ENCODE peak calls at places on chromosomes 13 and 19, in five cellular contexts. V is IMR-90, T is SK-N-SH, Z is GM12878, R is HepG2. Q is an unnamed sample.

GRCh38 chr13:66612983-66613382 is 617.2 kb downstream of the PCDH9 start:
- DNase-seq in V (no peak), T (no peak), Z (no peak), R (no peak), Q (no peak)

GRCh38 chr13:106299616-106300015 is 235.8 kb downstream of the EFNB2 start:
- DNase-seq in V (no peak), T (no peak), Z (no peak), R (no peak), Q (no peak)

GRCh38 chr19:52336117-52336811 is at the start of gene ZNF610:
- DNase-seq in V (peak; percentile 88), T (peak; percentile 93), Z (peak; percentile 34), R (peak; percentile 59), Q (no peak)

GRCh38 chr13:94988654-94989053 is 276.3 kb upstream of the SOX21 start:
- DNase-seq in V (no peak), T (no peak), Z (no peak), R (peak; percentile 7), Q (no peak)

GRCh38 chr13:30194906-30195305 is 112.4 kb downstream of the KATNAL1 start:
- DNase-seq in V (no peak), T (no peak), Z (no peak), R (no peak), Q (no peak)

GRCh38 chr19:17762505-17763229 is 11.4 kb downstream of the FCHO1 start:
- DNase-seq in V (peak; percentile 62), T (peak; percentile 87), Z (no peak), R (peak; percentile 59), Q (peak; percentile 90)

GRCh38 chr19:49809155-49809986 is 3.7 kb downstream of the FUZ start:
- DNase-seq in V (no peak), T (peak; percentile 79), Z (no peak), R (peak; percentile 35), Q (no peak)

GRCh38 chr19:50300814-50301606 is 28.2 kb downstream of the KCNC3 start:
- DNase-seq in V (peak; percentile 79), T (no peak), Z (no peak), R (peak; percentile 48), Q (no peak)

GRCh38 chr19:16018801-16019551 is 57.3 kb upstream of the TPM4 start:
- DNase-seq in V (no peak), T (peak; percentile 12), Z (no peak), R (no peak), Q (no peak)

GRCh38 chr13:33312150-33312908 is 26.8 kb upstream of the STARD13 start:
- DNase-seq in V (peak; percentile 37), T (no peak), Z (no peak), R (peak; percentile 14), Q (no peak)

GRCh38 chr13:113916330-113916815 is 52.5 kb upstream of the GAS6 start:
- DNase-seq in V (peak; percentile 60), T (no peak), Z (no peak), R (no peak), Q (no peak)

GRCh38 chr13:112735791-112736190 is 46.0 kb downstream of the ATP11A start:
- DNase-seq in V (no peak), T (no peak), Z (no peak), R (no peak), Q (no peak)

GRCh38 chr19:52700673-52701072 is 34.2 kb downstream of the ZNF611 start:
- DNase-seq in V (no peak), T (no peak), Z (no peak), R (peak; percentile 34), Q (no peak)

GRCh38 chr13:50609016-50609415 is 234.5 kb downstream of the DLEU7 start:
- DNase-seq in V (no peak), T (no peak), Z (no peak), R (no peak), Q (no peak)

GRCh38 chr13:74250738-74251190 is 116.6 kb upstream of the KLF12 start:
- DNase-seq in V (peak; percentile 75), T (peak; percentile 45), Z (no peak), R (no peak), Q (no peak)

GRCh38 chr13:112179421-112179820 is 112.5 kb downstream of the SOX1 start:
- DNase-seq in V (no peak), T (no peak), Z (no peak), R (no peak), Q (no peak)

GRCh38 chr19:8336072-8336569 is 6.9 kb downstream of the KANK3 start:
- DNase-seq in V (no peak), T (no peak), Z (no peak), R (no peak), Q (no peak)

GRCh38 chr13:26538363-26539317 is 18.8 kb upstream of the WASF3 start:
- DNase-seq in V (no peak), T (no peak), Z (no peak), R (no peak), Q (no peak)

GRCh38 chr19:35151273-35152065 is 3.1 kb upstream of the FXYD5 start:
- DNase-seq in V (no peak), T (no peak), Z (no peak), R (no peak), Q (no peak)

GRCh38 chr19:15449620-15450527 is at the start of gene WIZ:
- DNase-seq in V (peak; percentile 55), T (peak; percentile 97), Z (no peak), R (peak; percentile 35), Q (peak; percentile 94)

GRCh38 chr19:16262618-16263017 is 62.0 kb upstream of the KLF2 start:
- DNase-seq in V (no peak), T (peak; percentile 67), Z (no peak), R (peak; percentile 81), Q (peak; percentile 54)

GRCh38 chr19:728011-728410 is 19.3 kb downstream of the PALM start:
- DNase-seq in V (no peak), T (no peak), Z (no peak), R (no peak), Q (no peak)

GRCh38 chr19:5147074-5147970 is 178.4 kb downstream of the KDM4B start:
- DNase-seq in V (no peak), T (no peak), Z (no peak), R (no peak), Q (no peak)

GRCh38 chr13:37412271-37412683 is 186.3 kb downstream of the POSTN start:
- DNase-seq in V (peak; percentile 74), T (no peak), Z (no peak), R (no peak), Q (no peak)

GRCh38 chr13:92804346-92804745 is 422.3 kb upstream of the GPC6 start:
- DNase-seq in V (peak; percentile 64), T (no peak), Z (no peak), R (no peak), Q (no peak)

GRCh38 chr13:93687261-93687660 is 460.7 kb downstream of the GPC6 start:
- DNase-seq in V (peak; percentile 75), T (no peak), Z (no peak), R (no peak), Q (no peak)

GRCh38 chr13:24274452-24274971 is 34.9 kb upstream of the C1QTNF9 start:
- DNase-seq in V (peak; percentile 59), T (no peak), Z (peak; percentile 88), R (no peak), Q (no peak)

GRCh38 chr19:13214036-13214730 is 64.0 kb downstream of the IER2 start:
- DNase-seq in V (no peak), T (no peak), Z (no peak), R (no peak), Q (no peak)

GRCh38 chr13:29902632-29903305 is 52.4 kb upstream of the UBL3 start:
- DNase-seq in V (no peak), T (no peak), Z (no peak), R (no peak), Q (no peak)

GRCh38 chr19:13835791-13836723 is 40.8 kb downstream of the ZSWIM4 start:
- DNase-seq in V (no peak), T (no peak), Z (no peak), R (no peak), Q (no peak)

GRCh38 chr19:31304877-31305312 is 44.3 kb downstream of the TSHZ3 start:
- DNase-seq in V (no peak), T (no peak), Z (no peak), R (no peak), Q (no peak)

GRCh38 chr13:75055296-75055695 is 426.7 kb downstream of the TBC1D4 start:
- DNase-seq in V (no peak), T (no peak), Z (no peak), R (no peak), Q (no peak)

GRCh38 chr19:47107953-47108746 is 5.4 kb downstream of the ZC3H4 start:
- DNase-seq in V (peak; percentile 29), T (no peak), Z (no peak), R (no peak), Q (no peak)

GRCh38 chr13:96946709-96947311 is 47.5 kb downstream of the OXGR1 start:
- DNase-seq in V (no peak), T (no peak), Z (no peak), R (peak; percentile 53), Q (no peak)
- TF ChIP-seq MXI1 in V (no peak), T (no peak), Z (no peak), R (no peak), Q (no peak)

GRCh38 chr19:39318690-39319089 is 2.0 kb downstream of the LRFN1 start:
- DNase-seq in V (no peak), T (no peak), Z (no peak), R (no peak), Q (no peak)
- TF ChIP-seq MXI1 in V (no peak), T (no peak), Z (no peak), R (no peak), Q (no peak)

DNA sequence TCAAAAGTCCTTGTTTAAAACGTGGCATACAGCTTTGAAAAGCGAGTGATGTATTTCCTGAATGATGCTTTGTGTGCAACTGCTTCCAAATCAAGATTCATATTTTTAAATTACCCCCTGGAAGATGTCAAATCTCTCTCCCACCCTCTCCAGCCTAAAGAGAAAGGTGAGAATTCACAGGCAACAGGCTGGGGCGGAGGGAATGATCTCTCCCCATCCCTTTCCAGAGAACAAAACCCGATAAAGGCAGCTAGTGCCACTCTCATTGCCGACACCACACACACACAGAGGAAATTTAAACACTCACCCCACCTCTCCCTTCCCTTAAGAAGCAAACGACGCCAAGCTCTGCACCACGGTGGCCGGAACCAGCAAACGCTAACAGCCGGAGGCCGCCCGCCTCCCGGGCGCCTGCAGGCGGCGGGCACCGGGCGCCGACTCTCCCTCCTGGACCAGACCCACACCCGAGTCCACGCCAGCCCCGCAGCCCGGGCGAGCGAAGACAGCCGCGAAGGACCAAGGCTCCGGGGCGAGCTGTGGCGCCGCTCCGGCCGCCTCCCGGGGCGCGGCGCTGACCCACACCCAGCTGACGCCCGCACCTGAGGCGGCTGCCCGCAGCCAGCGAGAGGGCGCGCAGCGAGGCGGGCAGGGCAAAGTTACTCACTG is 485 bp downstream of the LNX2 start:
- DNase-seq in V (peak; percentile 21), T (peak; percentile 70), Z (no peak), R (peak; percentile 7), Q (no peak)
- TF ChIP-seq MXI1 in V (peak; percentile 45), T (peak; percentile 11), Z (peak; percentile 21), R (no peak), Q (no peak)

DNA sequence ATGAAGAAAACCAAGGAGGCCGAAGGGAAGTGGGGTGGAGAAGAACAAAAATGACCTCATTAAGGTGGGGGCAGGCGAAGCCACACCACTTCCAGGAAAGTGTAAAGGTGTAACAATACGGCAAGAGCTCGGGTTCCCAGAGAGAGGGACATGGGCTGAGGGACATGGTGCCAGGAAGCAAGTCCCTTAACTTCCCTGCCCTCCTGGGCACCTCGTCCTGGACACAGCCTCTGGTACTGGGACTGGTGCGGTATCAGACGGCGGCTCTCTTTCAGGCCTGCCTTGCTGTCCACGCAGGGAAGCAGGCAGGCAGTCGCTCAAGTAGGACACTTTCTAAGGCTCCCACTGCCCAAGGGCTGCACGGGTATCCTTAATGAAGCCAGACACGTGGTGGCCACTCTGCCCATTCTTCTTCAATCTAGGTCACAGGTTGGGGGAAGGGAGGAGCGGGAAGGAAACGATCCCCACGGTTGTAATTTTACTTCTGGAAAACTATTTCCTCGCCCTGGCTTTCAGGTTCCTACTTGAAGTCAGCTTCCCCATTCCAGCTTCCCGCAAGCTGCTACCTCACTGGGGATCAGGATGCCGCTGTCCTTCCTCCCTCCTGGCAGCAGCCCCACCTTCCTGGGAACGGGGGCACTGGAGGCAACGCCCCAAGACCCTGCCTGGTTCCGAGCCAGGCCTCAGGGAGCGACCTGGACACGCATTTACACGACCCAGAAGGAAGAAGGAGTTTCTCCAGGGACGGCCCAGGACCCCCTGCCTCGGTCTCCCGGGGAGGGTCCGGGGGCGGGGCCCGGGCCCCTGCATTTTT is 1.2 kb downstream of the AP3D1 start:
- DNase-seq in V (peak; percentile 23), T (peak; percentile 44), Z (no peak), R (no peak), Q (no peak)
- TF ChIP-seq MXI1 in V (peak; percentile 74), T (peak; percentile 88), Z (peak; percentile 29), R (peak; percentile 50), Q (no peak)

Q was measured in K562.